ENCODE peak calls at places on chromosomes 16 and 17, in nine cellular contexts. Z is kidney; D is body of pancreas; F is CD8-positive, alpha-beta T cell; V is cardiac fibroblast; O is dorsolateral prefrontal cortex; E is ovary; L is OCI-LY7; I is bronchial epithelial cell. A is an unnamed sample.

GRCh38 chr16:83374951-83375350 is 432.8 kb upstream of the HSBP1 start:
- DNase-seq in L (no peak), O (no peak), D (no peak), E (no peak), I (no peak), Z (no peak), F (no peak), V (no peak), A (no peak)

GRCh38 chr16:68371706-68372380 is 61.0 kb downstream of the PRMT7 start:
- DNase-seq in I (no peak), D (no peak), E (no peak), L (no peak), V (no peak), F (no peak), O (peak; percentile 21), Z (peak; percentile 71), A (no peak)

GRCh38 chr17:29241015-29241963 is 5.4 kb upstream of the CRYBA1 start:
- DNase-seq in L (peak; percentile 34), D (peak; percentile 50), F (no peak), Z (no peak), O (peak; percentile 54), E (no peak), V (peak; percentile 98), I (peak; percentile 99), A (peak; percentile 97)

GRCh38 chr17:73650147-73650546 is 5.9 kb upstream of the SDK2 start:
- DNase-seq in E (no peak), I (no peak), Z (no peak), V (no peak), F (no peak), L (peak; percentile 59), O (no peak), D (no peak), A (no peak)

GRCh38 chr17:50219345-50219744 is 17.9 kb upstream of the COL1A1 start:
- DNase-seq in I (peak; percentile 90), Z (no peak), L (no peak), V (peak; percentile 94), E (peak; percentile 27), O (no peak), D (no peak), F (no peak), A (peak; percentile 98)

GRCh38 chr17:28346746-28347246 is 10.5 kb downstream of the POLDIP2 start:
- DNase-seq in I (no peak), F (no peak), V (no peak), D (peak; percentile 90), Z (no peak), E (peak; percentile 61), L (no peak), O (no peak), A (no peak)

GRCh38 chr16:3690991-3691720 is 26.2 kb downstream of the TRAP1 start:
- DNase-seq in Z (peak; percentile 48), O (no peak), V (peak; percentile 3), E (no peak), I (no peak), L (no peak), F (no peak), D (no peak), A (peak; percentile 18)

GRCh38 chr17:20225162-20226115 is 216.3 kb downstream of the SPECC1 start:
- DNase-seq in D (no peak), L (no peak), O (no peak), Z (no peak), V (no peak), F (no peak), E (no peak), I (no peak), A (no peak)

GRCh38 chr16:50400312-50400966 is 31.7 kb upstream of the BRD7 start:
- DNase-seq in V (no peak), I (no peak), E (no peak), D (peak; percentile 79), F (no peak), Z (no peak), O (no peak), L (no peak), A (no peak)

GRCh38 chr16:82094942-82095540 is 60.0 kb downstream of the HSD17B2 start:
- DNase-seq in V (no peak), E (no peak), I (no peak), F (no peak), Z (no peak), O (no peak), D (no peak), L (no peak), A (no peak)

GRCh38 chr16:2787406-2787805 is at the start of gene PRSS33:
- DNase-seq in E (peak; percentile 15), L (no peak), O (no peak), F (no peak), D (no peak), Z (no peak), V (no peak), I (no peak), A (no peak)

GRCh38 chr16:85673529-85674417 is 15.0 kb downstream of the GINS2 start:
- DNase-seq in V (peak; percentile 64), F (no peak), O (no peak), L (no peak), E (peak; percentile 61), D (peak; percentile 92), Z (peak; percentile 84), I (peak; percentile 60), A (peak; percentile 22)

GRCh38 chr17:17119533-17119932 is 77.3 kb downstream of the MPRIP start:
- DNase-seq in D (peak; percentile 51), I (peak; percentile 82), F (peak; percentile 40), O (no peak), V (peak; percentile 62), L (peak; percentile 45), Z (peak; percentile 80), E (peak; percentile 35), A (peak; percentile 44)

GRCh38 chr17:5282639-5283217 is 644 bp downstream of the RABEP1 start:
- DNase-seq in I (peak; percentile 17), F (no peak), D (peak; percentile 22), E (peak; percentile 21), V (peak; percentile 31), L (peak; percentile 35), Z (peak; percentile 81), O (peak; percentile 31), A (peak; percentile 29)

DNA sequence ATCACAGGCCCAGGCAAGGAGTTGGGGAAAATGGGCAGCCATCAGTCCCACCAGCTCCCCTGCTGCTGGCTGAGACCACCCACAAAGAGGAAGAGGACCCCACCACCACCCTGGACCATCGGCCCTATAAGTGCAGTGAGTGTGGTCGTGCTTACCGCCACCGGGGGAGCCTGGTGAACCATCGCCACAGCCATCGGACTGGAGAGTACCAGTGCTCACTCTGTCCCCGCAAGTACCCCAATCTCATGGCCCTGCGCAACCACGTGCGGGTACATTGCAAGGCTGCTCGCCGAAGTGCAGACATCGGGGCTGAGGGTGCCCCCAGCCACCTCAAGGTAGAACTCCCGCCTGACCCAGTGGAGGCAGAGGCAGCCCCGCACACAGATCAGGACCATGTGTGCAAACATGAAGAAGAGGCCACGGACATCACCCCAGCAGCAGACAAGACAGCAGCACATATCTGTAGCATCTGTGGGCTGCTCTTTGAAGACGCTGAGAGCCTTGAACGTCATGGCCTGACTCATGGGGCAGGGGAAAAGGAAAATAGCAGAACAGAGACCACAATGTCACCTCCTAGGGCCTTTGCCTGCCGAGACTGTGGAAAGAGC is 3.5 kb downstream of the ZNF646 start:
- DNase-seq in O (no peak), Z (no peak), I (no peak), F (no peak), L (no peak), E (no peak), V (no peak), D (no peak), A (no peak)
- TF ChIP-seq CTCF in O (no peak), Z (no peak), I (no peak), F (no peak), L (no peak), E (no peak), V (no peak), D (no peak), A (peak; percentile 4)

DNA sequence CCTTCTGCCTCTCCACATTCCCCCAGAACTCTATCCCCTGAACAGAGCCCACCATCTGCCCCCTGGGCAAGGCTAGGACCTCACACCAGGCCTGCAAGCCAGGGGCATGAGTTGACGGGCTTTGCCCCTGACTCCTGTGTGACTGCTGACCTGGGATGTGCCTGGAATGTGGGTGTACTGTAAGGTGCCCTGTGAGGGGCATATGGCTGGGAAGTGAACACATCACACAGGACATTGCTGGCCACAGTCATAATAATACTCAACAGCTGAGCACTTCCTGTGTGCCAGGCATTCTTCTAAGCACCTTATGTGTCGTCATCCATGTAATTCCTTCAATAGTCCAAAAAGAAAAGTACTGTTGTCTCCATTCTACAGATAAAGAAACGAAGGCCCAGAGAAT is 13.3 kb downstream of the CES4A start:
- DNase-seq in V (peak; percentile 64), D (no peak), I (no peak), Z (no peak), O (no peak), E (no peak), L (no peak), F (no peak), A (no peak)
- H3K4me3 ChIP-seq in V (no peak overlapping the region), D (no peak overlapping the region), I (no peak overlapping the region), Z (no peak overlapping the region), O (peak overlapping the region; percentile 92), E (no peak overlapping the region), L (no peak overlapping the region), F (no peak overlapping the region), A (no peak overlapping the region)

GRCh38 chr16:67177743-67178699 is 5.7 kb downstream of the MATCAP1 start:
- DNase-seq in D (peak; percentile 96), V (peak; percentile 55), Z (peak; percentile 94), E (peak; percentile 60), I (peak; percentile 92), L (peak; percentile 53), O (peak; percentile 65), F (no peak), A (peak; percentile 48)
- TF ChIP-seq CTCF in D (peak; percentile 35), V (peak; percentile 3), Z (peak; percentile 3), E (no peak), I (peak; percentile 8), L (no peak), O (no peak), F (no peak), A (no peak)

GRCh38 chr16:9107025-9107970 is 15.9 kb downstream of the HAPSTR1 start:
- DNase-seq in I (no peak), E (no peak), O (no peak), D (no peak), F (no peak), Z (no peak), L (no peak), V (peak; percentile 52), A (no peak)

GRCh38 chr16:9105189-9105588 is 13.7 kb downstream of the HAPSTR1 start:
- DNase-seq in I (no peak), F (no peak), E (no peak), L (no peak), V (no peak), Z (no peak), O (no peak), D (no peak), A (peak; percentile 26)

GRCh38 chr16:9112166-9112843 is 20.9 kb downstream of the HAPSTR1 start:
- DNase-seq in I (no peak), E (no peak), Z (no peak), D (no peak), L (no peak), F (no peak), O (no peak), V (no peak), A (no peak)

GRCh38 chr16:9112844-9113186 is 21.4 kb downstream of the HAPSTR1 start:
- DNase-seq in L (no peak), E (no peak), V (no peak), I (no peak), O (no peak), F (no peak), Z (no peak), D (no peak), A (no peak)

DNA sequence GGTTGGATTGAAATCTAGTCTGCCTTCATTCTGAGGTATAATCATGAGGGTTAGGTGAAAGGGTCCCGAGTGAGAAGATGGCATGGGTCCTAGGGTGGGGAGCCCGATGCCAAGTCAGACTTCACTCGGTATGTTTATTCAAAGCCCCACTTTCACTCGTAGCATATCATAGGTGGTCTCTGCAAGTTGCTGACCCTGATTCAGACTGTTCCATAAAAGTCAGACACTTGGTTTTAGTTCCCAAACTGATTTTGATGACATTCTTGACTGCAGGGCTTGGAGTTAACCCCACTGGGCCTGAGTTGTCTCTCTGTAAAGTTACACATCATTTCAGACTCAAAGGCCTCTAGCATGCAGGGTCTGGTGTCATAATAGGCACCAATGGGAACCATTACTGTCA is 17.8 kb downstream of the HAPSTR1 start:
- DNase-seq in O (no peak), E (no peak), F (no peak), I (no peak), V (no peak), Z (no peak), L (no peak), D (no peak), A (no peak)
- H3K4me3 ChIP-seq in O (peak overlapping the region; percentile 9), E (no peak overlapping the region), F (no peak overlapping the region), I (no peak overlapping the region), V (no peak overlapping the region), Z (no peak overlapping the region), L (no peak overlapping the region), D (no peak overlapping the region), A (no peak overlapping the region)

A was measured in astrocyte of the spinal cord.